ENCODE peak calls at places on chromosome 1, in four cellular contexts. K, G, E and S are unnamed samples.

GRCh38 chr1:227921461-227922185 is 26.1 kb downstream of the WNT9A start:
- DNase-seq in K (no peak), G (no peak), E (no peak), S (no peak)

GRCh38 chr1:14113841-14114567 is 414.0 kb downstream of the PRDM2 start:
- DNase-seq in K (no peak), G (peak), E (no peak), S (no peak)

GRCh38 chr1:51956528-51957509 is 33.7 kb downstream of the RAB3B start:
- DNase-seq in K (no peak), G (peak), E (peak), S (peak)

GRCh38 chr1:9859252-9860014 is 35.7 kb upstream of the CLSTN1 start:
- DNase-seq in K (no peak), G (no peak), E (peak), S (peak)

GRCh38 chr1:25037174-25038074 is 107.3 kb upstream of the RUNX3 start:
- DNase-seq in K (peak), G (peak), E (peak), S (peak)

GRCh38 chr1:42380617-42381423 is at the start of gene RIMKLA:
- DNase-seq in K (peak), G (no peak), E (peak), S (peak)

GRCh38 chr1:150258275-150258666 is 697 bp downstream of the CA14 start:
- DNase-seq in K (no peak), G (no peak), E (no peak), S (no peak)

GRCh38 chr1:233639611-233640010 is 25.7 kb downstream of the KCNK1 start:
- DNase-seq in K (no peak), G (peak), E (no peak), S (no peak)

GRCh38 chr1:186747661-186748060 is 67.4 kb upstream of the PTGS2 start:
- DNase-seq in K (no peak), G (no peak), E (no peak), S (no peak)